ENCODE peak calls at places on chromosomes 16 and 17, in seven cellular contexts. L is HCT116, U is GM12878, H is HepG2, W is SK-N-SH, K is H1, Y is K562. B is an unnamed sample.

GRCh38 chr17:61908292-61909037 is 19.3 kb downstream of the INTS2 start:
- DNase-seq in L (no peak), U (no peak), H (no peak), W (no peak), K (no peak), Y (no peak), B (no peak)

GRCh38 chr17:43026610-43027009 is 1.6 kb downstream of the RND2 start:
- DNase-seq in L (no peak), U (no peak), H (no peak), W (no peak), K (no peak), Y (no peak), B (no peak)

GRCh38 chr16:30457256-30457655 is 11.6 kb upstream of the SEPHS2 start:
- DNase-seq in L (no peak), U (no peak), H (no peak), W (no peak), K (no peak), Y (no peak), B (no peak)

GRCh38 chr17:81509687-81510523 is 2.7 kb downstream of the ACTG1 start:
- DNase-seq in L (no peak), U (no peak), H (no peak), W (no peak), K (no peak), Y (no peak), B (no peak)

GRCh38 chr16:64996641-64997040 is 125.2 kb downstream of the CDH11 start:
- DNase-seq in L (no peak), U (no peak), H (no peak), W (no peak), K (no peak), Y (no peak), B (peak)

GRCh38 chr17:32801641-32802040 is 75.3 kb downstream of the MYO1D start:
- DNase-seq in L (no peak), U (no peak), H (no peak), W (no peak), K (no peak), Y (no peak), B (no peak)

GRCh38 chr17:38617074-38617860 is 11.5 kb upstream of the SRCIN1 start:
- DNase-seq in L (no peak), U (no peak), H (no peak), W (no peak), K (no peak), Y (no peak), B (no peak)

GRCh38 chr17:75077072-75077489 is 10.7 kb upstream of the SLC16A5 start:
- DNase-seq in L (no peak), U (no peak), H (peak), W (no peak), K (no peak), Y (no peak), B (no peak)

GRCh38 chr16:81451753-81452680 is 7.4 kb downstream of the CMIP start:
- DNase-seq in L (no peak), U (no peak), H (peak), W (no peak), K (no peak), Y (no peak), B (no peak)

GRCh38 chr17:48261297-48261880 is 153.8 kb downstream of the SNX11 start:
- DNase-seq in L (peak), U (no peak), H (peak), W (peak), K (peak), Y (peak), B (no peak)

GRCh38 chr17:78651551-78651950 is 74.4 kb upstream of the DNAH17 start:
- DNase-seq in L (no peak), U (no peak), H (no peak), W (no peak), K (no peak), Y (no peak), B (no peak)

GRCh38 chr16:88448461-88449266 is 4.4 kb upstream of the ZFPM1 start:
- DNase-seq in L (no peak), U (no peak), H (no peak), W (peak), K (no peak), Y (no peak), B (no peak)

GRCh38 chr17:6428207-6428965 is 6.5 kb downstream of the AIPL1 start:
- DNase-seq in L (no peak), U (no peak), H (no peak), W (no peak), K (no peak), Y (no peak), B (no peak)

GRCh38 chr16:67017451-67017750 is 11.5 kb upstream of the CBFB start:
- DNase-seq in L (no peak), U (no peak), H (no peak), W (no peak), K (no peak), Y (no peak), B (no peak)

GRCh38 chr17:28053044-28053670 is 10.7 kb downstream of the NLK start:
- DNase-seq in L (no peak), U (no peak), H (no peak), W (no peak), K (no peak), Y (no peak), B (no peak)

GRCh38 chr17:43766413-43767052 is 7.9 kb upstream of the SOST start:
- DNase-seq in L (peak), U (no peak), H (peak), W (peak), K (peak), Y (peak), B (no peak)

GRCh38 chr16:67857547-67858233 is 10.2 kb upstream of the CENPT start:
- DNase-seq in L (no peak), U (no peak), H (peak), W (no peak), K (no peak), Y (peak), B (no peak)

GRCh38 chr16:47903470-47903869 is 252.3 kb downstream of the ABCC12 start:
- DNase-seq in L (no peak), U (no peak), H (no peak), W (no peak), K (no peak), Y (no peak), B (no peak)

GRCh38 chr16:3266873-3267537 is 10.6 kb upstream of the MEFV start:
- DNase-seq in L (peak), U (no peak), H (peak), W (peak), K (no peak), Y (no peak), B (peak)

GRCh38 chr16:88702364-88703210 is 3.6 kb downstream of the RNF166 start:
- DNase-seq in L (no peak), U (no peak), H (no peak), W (no peak), K (no peak), Y (no peak), B (no peak)

GRCh38 chr17:38925263-38925995 is at the start of gene LASP1NB:
- DNase-seq in L (no peak), U (no peak), H (no peak), W (peak), K (peak), Y (no peak), B (no peak)

GRCh38 chr16:50573947-50574751 is 26.0 kb downstream of the NKD1 start:
- DNase-seq in L (no peak), U (no peak), H (no peak), W (no peak), K (no peak), Y (no peak), B (no peak)

GRCh38 chr17:66468241-66469087 is 166.1 kb downstream of the PRKCA start:
- DNase-seq in L (no peak), U (peak), H (peak), W (no peak), K (no peak), Y (peak), B (peak)

GRCh38 chr17:57597531-57598453 is 147.3 kb downstream of the CCDC182 start:
- DNase-seq in L (peak), U (no peak), H (peak), W (peak), K (peak), Y (peak), B (peak)

GRCh38 chr17:81436294-81436849 is 41.1 kb downstream of the BAHCC1 start:
- DNase-seq in L (no peak), U (no peak), H (no peak), W (peak), K (no peak), Y (no peak), B (no peak)

GRCh38 chr16:24610421-24610765 is 71.0 kb downstream of the RBBP6 start:
- DNase-seq in L (no peak), U (no peak), H (no peak), W (no peak), K (no peak), Y (no peak), B (peak)

GRCh38 chr17:39926588-39927100 is 757 bp downstream of the ORMDL3 start:
- DNase-seq in L (no peak), U (no peak), H (peak), W (peak), K (no peak), Y (peak), B (peak)

GRCh38 chr17:41307647-41308046 is 1.5 kb downstream of the KRTAP16-1 start:
- DNase-seq in L (no peak), U (no peak), H (no peak), W (no peak), K (no peak), Y (no peak), B (no peak)

GRCh38 chr17:46157443-46158107 is 35.7 kb downstream of the KANSL1 start:
- DNase-seq in L (no peak), U (no peak), H (no peak), W (no peak), K (no peak), Y (no peak), B (no peak)
- TF ChIP-seq JUND in L (no peak), U (no peak), H (no peak), W (no peak), K (no peak), Y (no peak), B (no peak)

DNA sequence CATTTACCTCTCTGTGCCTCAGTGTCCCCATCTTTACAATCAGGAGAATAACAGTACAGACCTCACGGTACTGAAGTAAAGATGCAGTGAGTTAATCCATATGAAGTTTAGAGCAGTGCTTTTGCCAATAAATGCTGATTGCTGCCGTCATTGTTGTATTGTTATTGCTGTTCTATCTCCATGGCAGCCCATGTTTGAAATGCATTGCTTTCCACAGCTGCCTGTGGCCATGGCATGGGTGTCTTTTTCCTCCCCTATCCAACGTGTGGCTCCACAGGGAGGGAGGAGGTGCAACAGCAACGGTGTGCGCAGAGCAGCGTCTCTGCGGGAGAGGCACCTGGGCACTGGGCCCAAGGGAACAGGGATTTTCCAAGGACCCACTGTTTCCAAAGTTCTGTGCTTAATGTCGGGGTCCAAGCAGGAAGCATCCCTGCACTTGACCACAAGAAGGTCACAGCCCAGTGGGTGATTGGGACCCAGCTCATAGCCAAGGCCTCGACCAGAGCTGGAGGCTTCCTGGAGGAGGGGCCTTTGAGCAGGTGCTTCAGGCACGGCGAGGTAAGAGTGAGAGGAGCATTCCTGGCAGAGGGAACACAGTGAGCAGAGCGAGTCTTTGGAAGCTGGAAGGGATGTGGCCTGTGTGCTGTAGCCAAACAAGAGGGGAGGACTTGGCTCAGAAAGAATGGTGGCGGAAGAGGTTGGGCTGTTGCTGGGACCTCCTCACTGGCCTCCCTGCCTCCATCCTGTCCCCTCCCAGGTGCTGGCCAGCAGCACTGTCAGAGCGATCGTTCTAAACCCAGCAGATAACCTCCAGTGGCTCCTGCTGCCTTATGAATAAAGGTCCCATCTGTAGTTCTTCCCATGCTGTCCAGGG is 3.9 kb downstream of the RAI1 start:
- DNase-seq in L (no peak), U (no peak), H (no peak), W (peak), K (no peak), Y (no peak), B (no peak)
- TF ChIP-seq JUND in L (no peak), U (no peak), H (no peak), W (no peak), K (no peak), Y (no peak), B (no peak)

DNA sequence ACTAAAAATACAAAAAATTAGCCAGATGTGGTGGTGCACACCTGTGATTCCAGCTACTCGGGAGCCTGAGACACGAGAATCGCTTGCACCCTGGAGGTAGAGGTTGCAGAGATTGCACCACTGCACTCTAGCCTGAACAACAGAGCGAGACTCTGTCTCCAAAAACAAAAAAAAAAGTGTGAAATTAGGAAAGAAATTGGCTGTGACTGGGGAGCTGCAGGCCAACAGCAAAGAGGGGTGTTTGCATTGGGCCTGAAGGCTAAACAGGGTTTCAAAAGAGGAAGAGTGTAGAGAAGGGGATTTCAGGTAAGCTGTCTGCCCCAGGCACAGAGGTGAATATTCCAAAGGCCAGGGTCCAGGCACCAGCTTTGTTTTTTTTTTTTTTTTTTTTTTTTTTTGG is 9.4 kb downstream of the BMERB1 start:
- DNase-seq in L (no peak), U (no peak), H (peak), W (no peak), K (no peak), Y (no peak), B (no peak)
- TF ChIP-seq JUND in L (no peak), U (no peak), H (no peak), W (no peak), K (no peak), Y (no peak), B (no peak)

DNA sequence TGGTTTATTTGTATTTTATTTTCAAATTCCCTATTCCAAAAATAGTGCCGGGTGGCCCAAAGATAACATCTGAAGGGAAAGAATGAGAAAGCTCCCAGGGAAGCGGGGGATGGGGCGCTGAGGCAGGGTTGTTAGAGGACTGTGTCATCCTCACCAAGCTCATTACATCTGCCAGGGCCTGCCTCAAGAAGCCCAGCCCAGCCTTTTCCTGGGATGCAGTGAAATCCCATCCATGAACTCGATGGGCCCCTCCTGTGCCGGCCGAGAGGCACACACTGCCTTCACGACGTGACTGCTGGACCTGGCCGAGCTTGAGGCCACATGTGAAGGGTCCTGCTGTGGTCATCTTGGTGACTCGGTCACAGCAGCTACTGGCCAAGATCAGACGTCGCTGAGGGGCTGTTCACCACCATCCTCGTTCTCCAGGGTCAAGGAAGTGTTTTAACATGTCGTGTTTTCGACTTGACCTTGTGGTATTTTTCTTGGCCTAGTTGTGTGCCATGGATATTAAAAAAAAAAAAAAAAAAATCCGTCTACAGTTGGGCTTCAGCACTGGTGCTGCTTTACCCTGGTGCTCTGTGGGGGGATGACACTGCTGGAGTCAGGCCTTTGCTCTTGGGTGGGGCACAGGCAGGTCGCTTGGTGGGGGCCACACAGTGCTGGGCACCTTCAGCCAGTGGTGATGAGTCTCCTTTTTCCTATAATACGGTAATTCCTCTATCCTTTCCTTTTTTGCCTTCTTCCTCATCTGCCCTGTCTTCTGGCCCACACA is 4.9 kb downstream of the TIMM22 start:
- DNase-seq in L (no peak), U (no peak), H (no peak), W (no peak), K (no peak), Y (peak), B (no peak)
- TF ChIP-seq JUND in L (no peak), U (no peak), H (no peak), W (no peak), K (no peak), Y (no peak), B (no peak)

GRCh38 chr16:75042423-75043174 is 43.8 kb downstream of the ZNRF1 start:
- DNase-seq in L (no peak), U (no peak), H (no peak), W (no peak), K (no peak), Y (no peak), B (no peak)
- TF ChIP-seq JUND in L (no peak), U (no peak), H (no peak), W (no peak), K (no peak), Y (no peak), B (no peak)

GRCh38 chr16:59259074-59259963 is 525.2 kb upstream of the GOT2 start:
- DNase-seq in L (no peak), U (no peak), H (no peak), W (no peak), K (no peak), Y (no peak), B (no peak)
- TF ChIP-seq JUND in L (no peak), U (no peak), H (no peak), W (no peak), K (no peak), Y (no peak), B (no peak)

DNA sequence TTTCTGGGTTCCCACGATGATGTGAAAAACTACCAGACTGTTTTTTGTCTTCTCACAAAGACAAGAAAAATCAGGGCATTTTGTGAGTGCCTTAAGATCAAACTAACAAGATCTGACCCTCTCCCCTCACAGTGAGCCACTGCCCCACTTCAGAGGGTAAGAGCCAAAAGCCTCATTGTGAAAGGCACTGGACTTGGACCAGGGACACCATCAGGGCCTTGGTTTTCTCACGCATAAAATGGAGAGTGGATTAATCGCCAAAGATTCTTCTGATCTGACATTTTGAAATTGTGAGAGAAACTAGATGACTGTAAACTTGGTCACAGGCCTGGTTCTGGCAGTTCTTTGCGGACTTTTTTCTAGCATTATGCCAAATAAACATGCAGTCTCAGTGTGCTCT is 21.0 kb upstream of the ENDOV start:
- DNase-seq in L (no peak), U (no peak), H (no peak), W (no peak), K (no peak), Y (no peak), B (no peak)
- TF ChIP-seq JUND in L (no peak), U (no peak), H (no peak), W (no peak), K (no peak), Y (no peak), B (no peak)

GRCh38 chr17:1542316-1542715 is 20.3 kb downstream of the PITPNA start:
- DNase-seq in L (no peak), U (no peak), H (no peak), W (no peak), K (no peak), Y (no peak), B (no peak)

GRCh38 chr17:1545618-1546017 is 17.0 kb downstream of the PITPNA start:
- DNase-seq in L (no peak), U (no peak), H (no peak), W (no peak), K (no peak), Y (no peak), B (no peak)

GRCh38 chr17:1541367-1541904 is 21.2 kb downstream of the PITPNA start:
- DNase-seq in L (no peak), U (no peak), H (no peak), W (no peak), K (no peak), Y (no peak), B (no peak)

GRCh38 chr17:1548032-1548431 is 14.6 kb downstream of the PITPNA start:
- DNase-seq in L (no peak), U (no peak), H (no peak), W (no peak), K (no peak), Y (no peak), B (no peak)

GRCh38 chr17:1546292-1546922 is 16.2 kb downstream of the PITPNA start:
- DNase-seq in L (no peak), U (no peak), H (no peak), W (no peak), K (no peak), Y (no peak), B (no peak)
- TF ChIP-seq JUND in L (no peak), U (no peak), H (no peak), W (no peak), K (no peak), Y (no peak), B (no peak)

GRCh38 chr17:55645361-55645760 is 77.3 kb downstream of the TMEM100 start:
- DNase-seq in L (no peak), U (no peak), H (no peak), W (no peak), K (no peak), Y (no peak), B (no peak)
- TF ChIP-seq JUND in L (no peak), U (no peak), H (no peak), W (no peak), K (no peak), Y (no peak), B (no peak)

B was measured in T47D.